ENCODE peak calls at places on chromosome 22, in four cellular contexts. E, K, I and Z are unnamed samples.

GRCh38 chr22:19909350-19910179 is 32.0 kb upstream of the COMT start:
- DNase-seq in K (peak; percentile 89), E (no peak), I (peak; percentile 82), Z (peak; percentile 24)

GRCh38 chr22:39658367-39658766 is 87.8 kb downstream of the CACNA1I start:
- DNase-seq in I (no peak), K (peak; percentile 22), E (no peak), Z (no peak)

GRCh38 chr22:33018232-33018864 is 39.8 kb downstream of the SYN3 start:
- DNase-seq in E (no peak), I (no peak), K (peak; percentile 9), Z (no peak)

GRCh38 chr22:30822216-30823014 is 127.7 kb downstream of the OSBP2 start:
- DNase-seq in E (no peak), I (peak; percentile 24), K (no peak), Z (no peak)

GRCh38 chr22:22068025-22068424 is 85.4 kb upstream of the TOP3B start:
- DNase-seq in I (no peak), E (no peak), K (no peak), Z (no peak)

GRCh38 chr22:36288571-36289405 is 35.9 kb downstream of the APOL1 start:
- DNase-seq in K (no peak), E (no peak), I (no peak), Z (no peak)

GRCh38 chr22:23237201-23237798 is 57.0 kb downstream of the BCR start:
- DNase-seq in I (no peak), K (no peak), E (no peak), Z (no peak)

GRCh38 chr22:49827307-49827852 is 293 bp downstream of the BRD1 start:
- DNase-seq in E (no peak), K (peak; percentile 37), I (no peak), Z (no peak)

GRCh38 chr22:23534851-23535717 is 45.0 kb downstream of the IGLL1 start:
- DNase-seq in I (peak; percentile 59), E (no peak), K (no peak), Z (no peak)

GRCh38 chr22:44091021-44091721 is 67.1 kb downstream of the PARVB start:
- DNase-seq in I (no peak), K (no peak), E (no peak), Z (no peak)

GRCh38 chr22:25700996-25701815 is 40.8 kb upstream of the MYO18B start:
- DNase-seq in K (no peak), I (no peak), E (peak; percentile 30), Z (no peak)

GRCh38 chr22:46076651-46077339 is 73.5 kb upstream of the PPARA start:
- DNase-seq in I (peak; percentile 82), E (no peak), K (no peak), Z (no peak)

GRCh38 chr22:48535868-48536690 is 1291.6 kb downstream of the BRD1 start:
- DNase-seq in I (no peak), E (no peak), K (no peak), Z (no peak)

GRCh38 chr22:28930357-28931007 is 47.1 kb downstream of the ZNRF3 start:
- DNase-seq in I (no peak), E (no peak), K (no peak), Z (no peak)

GRCh38 chr22:17633217-17633997 is 4.9 kb upstream of the ATP6V1E1 start:
- DNase-seq in E (peak; percentile 57), K (no peak), I (no peak), Z (no peak)

GRCh38 chr22:46084943-46085830 is 65.1 kb upstream of the PPARA start:
- DNase-seq in K (no peak), I (peak; percentile 90), E (no peak), Z (no peak)

GRCh38 chr22:38435010-38435409 is 20.0 kb downstream of the KCNJ4 start:
- DNase-seq in I (no peak), K (no peak), E (no peak), Z (no peak)

GRCh38 chr22:36806824-36807223 is 10.0 kb downstream of the PVALB start:
- DNase-seq in K (no peak), I (no peak), E (no peak), Z (no peak)

GRCh38 chr22:49976439-49977175 is 16.0 kb downstream of the PIM3 start:
- DNase-seq in K (no peak), E (no peak), I (no peak), Z (peak; percentile 33)

GRCh38 chr22:45248832-45249561 is 8.3 kb upstream of the KIAA0930 start:
- DNase-seq in K (no peak), I (no peak), E (no peak), Z (no peak)

GRCh38 chr22:45308624-45309421 is 911 bp upstream of the FAM118A start:
- DNase-seq in K (peak; percentile 23), E (no peak), I (no peak), Z (no peak)

GRCh38 chr22:45602824-45603301 is 68.8 kb upstream of the ATXN10 start:
- DNase-seq in K (no peak), I (no peak), E (peak; percentile 34), Z (peak; percentile 75)

GRCh38 chr22:28034145-28034759 is 115.2 kb upstream of the PITPNB start:
- DNase-seq in I (peak; percentile 41), E (no peak), K (no peak), Z (no peak)

GRCh38 chr22:43795320-43795719 is 16.8 kb downstream of the EFCAB6 start:
- DNase-seq in I (no peak), E (no peak), K (no peak), Z (no peak)

GRCh38 chr22:20173720-20174119 is 22.9 kb upstream of the CCDC188 start:
- DNase-seq in E (no peak), I (no peak), K (no peak), Z (no peak)

GRCh38 chr22:32270641-32271369 is 15.7 kb upstream of the SLC5A4 start:
- DNase-seq in E (no peak), I (no peak), K (no peak), Z (no peak)

GRCh38 chr22:19745155-19746133 is 15.1 kb upstream of the TBX1 start:
- DNase-seq in E (no peak), K (no peak), I (no peak), Z (no peak)

GRCh38 chr22:45233386-45233785 is 7.3 kb downstream of the KIAA0930 start:
- DNase-seq in E (no peak), K (no peak), I (no peak), Z (no peak)

GRCh38 chr22:21446827-21447690 is 20.1 kb upstream of the TMEM191C start:
- DNase-seq in E (no peak), K (no peak), I (no peak), Z (no peak)

GRCh38 chr22:48874956-48875355 is 952.7 kb downstream of the BRD1 start:
- DNase-seq in I (no peak), E (no peak), K (no peak), Z (no peak)

GRCh38 chr22:37058917-37059701 is 7.6 kb downstream of the KCTD17 start:
- DNase-seq in I (no peak), K (no peak), E (no peak), Z (no peak)

GRCh38 chr22:38955250-38955775 is 2.1 kb upstream of the APOBEC3A start:
- DNase-seq in E (no peak), I (no peak), K (no peak), Z (no peak)

GRCh38 chr22:50326959-50327710 is at the start of gene DENND6B:
- DNase-seq in E (no peak), K (peak; percentile 69), I (peak; percentile 87), Z (peak; percentile 75)

GRCh38 chr22:46649176-46650077 is 29.2 kb downstream of the GRAMD4 start:
- DNase-seq in E (no peak), I (no peak), K (no peak), Z (no peak)

GRCh38 chr22:26763633-26764295 is 106.4 kb downstream of the MIAT start:
- DNase-seq in K (no peak), E (no peak), I (no peak), Z (no peak)

GRCh38 chr22:41681616-41682015 is 7.1 kb downstream of the SNU13 start:
- DNase-seq in K (peak; percentile 31), I (no peak), E (no peak), Z (no peak)